ENCODE peak calls at places on chromosomes 2 and 18, in ten cellular contexts. F is transverse colon; L is AML-193; Y is T-cell; T is stimulated activated CD4-positive, alpha-beta T cell treated with anti-CD3 and anti-CD28 coated beads, Interleukin-2, amount 100 ng/mL, for 48 hours; D is mesendoderm; U is activated CD4-positive, alpha-beta T cell treated with anti-CD3 and anti-CD28 coated beads, Interleukin-2, amount 50 U/mL, for 1 hour; E is kidney tubule cell; O is GM23248; A is brain microvascular endothelial cell. R is an unnamed sample.
A peak's percentile ranks its signal among the peaks of the same experiment; 100 is the strongest.

GRCh38 chr2:38743672-38744398 is 7.3 kb downstream of the SRSF7 start:
- DNase-seq in F (no peak), L (no peak), Y (no peak), T (no peak), D (no peak), U (no peak), E (no peak), O (no peak), A (no peak), R (no peak)

GRCh38 chr18:69770206-69770605 is 177.5 kb downstream of the CD226 start:
- DNase-seq in F (no peak), L (no peak), Y (no peak), T (no peak), D (no peak), U (no peak), E (no peak), O (no peak), A (no peak), R (no peak)

GRCh38 chr18:48804856-48805610 is 145.7 kb downstream of the SMAD7 start:
- DNase-seq in F (peak; percentile 5), L (no peak), Y (no peak), T (no peak), D (no peak), U (no peak), E (no peak), O (no peak), A (no peak), R (no peak)

GRCh38 chr2:143151111-143151752 is 22.0 kb downstream of the ARHGAP15 start:
- DNase-seq in F (no peak), L (no peak), Y (no peak), T (no peak), D (no peak), U (no peak), E (no peak), O (no peak), A (no peak), R (no peak)

GRCh38 chr2:119826370-119826961 is 66.7 kb downstream of the PTPN4 start:
- DNase-seq in F (peak; percentile 19), L (peak; percentile 60), Y (peak; percentile 33), T (peak; percentile 13), D (peak; percentile 77), U (peak; percentile 38), E (peak; percentile 41), O (peak; percentile 55), A (peak; percentile 45), R (no peak)

GRCh38 chr2:144659731-144660275 is 139.9 kb upstream of the ZEB2 start:
- DNase-seq in F (no peak), L (peak; percentile 89), Y (peak; percentile 50), T (peak; percentile 6), D (no peak), U (peak; percentile 8), E (peak; percentile 78), O (peak; percentile 94), A (peak; percentile 99), R (peak; percentile 98)

GRCh38 chr18:39846277-39846676 is 2108.8 kb upstream of the PIK3C3 start:
- DNase-seq in F (no peak), L (no peak), Y (no peak), T (no peak), D (no peak), U (no peak), E (no peak), O (peak; percentile 12), A (no peak), R (no peak)

GRCh38 chr2:239667431-239667985 is 266.7 kb upstream of the HDAC4 start:
- DNase-seq in F (no peak), L (no peak), Y (no peak), T (no peak), D (no peak), U (no peak), E (no peak), O (no peak), A (no peak), R (no peak)

GRCh38 chr2:9692392-9693137 is 61.8 kb upstream of the YWHAQ start:
- DNase-seq in F (peak; percentile 33), L (no peak), Y (no peak), T (no peak), D (no peak), U (no peak), E (no peak), O (peak; percentile 94), A (no peak), R (no peak)

GRCh38 chr2:18046558-18046957 is 168.1 kb downstream of the KCNS3 start:
- DNase-seq in F (no peak), L (no peak), Y (no peak), T (no peak), D (no peak), U (no peak), E (peak; percentile 21), O (peak; percentile 62), A (peak; percentile 17), R (no peak)

GRCh38 chr18:7133181-7133580 is 15.6 kb upstream of the LAMA1 start:
- DNase-seq in F (no peak), L (no peak), Y (no peak), T (no peak), D (peak; percentile 42), U (no peak), E (peak; percentile 26), O (peak; percentile 30), A (peak; percentile 38), R (no peak)

GRCh38 chr2:134866498-134867099 is 28.2 kb downstream of the ACMSD start:
- DNase-seq in F (no peak), L (no peak), Y (no peak), T (no peak), D (no peak), U (no peak), E (no peak), O (peak; percentile 67), A (peak; percentile 8), R (no peak)

GRCh38 chr2:168480356-168480755 is 24.3 kb downstream of the CERS6 start:
- DNase-seq in F (no peak), L (no peak), Y (no peak), T (no peak), D (no peak), U (no peak), E (no peak), O (peak; percentile 9), A (no peak), R (no peak)

GRCh38 chr2:96533292-96534073 is 3.1 kb upstream of the ARID5A start:
- DNase-seq in F (peak; percentile 66), L (peak; percentile 39), Y (no peak), T (no peak), D (no peak), U (no peak), E (no peak), O (peak; percentile 93), A (no peak), R (peak; percentile 68)

GRCh38 chr2:67514515-67514914 is 117.4 kb downstream of the ETAA1 start:
- DNase-seq in F (no peak), L (no peak), Y (no peak), T (no peak), D (no peak), U (no peak), E (peak; percentile 23), O (peak; percentile 68), A (no peak), R (no peak)

GRCh38 chr2:213149332-213149875 is 2.0 kb downstream of the IKZF2 start:
- DNase-seq in F (no peak), L (no peak), Y (no peak), T (no peak), D (peak; percentile 13), U (no peak), E (no peak), O (peak; percentile 54), A (no peak), R (no peak)

GRCh38 chr2:130372055-130372832 is 16.4 kb downstream of the PTPN18 start:
- DNase-seq in F (peak; percentile 95), L (peak; percentile 52), Y (peak; percentile 64), T (peak; percentile 76), D (peak; percentile 90), U (peak; percentile 66), E (peak; percentile 88), O (peak; percentile 92), A (peak; percentile 66), R (peak; percentile 77)

GRCh38 chr18:34467059-34467458 is 242.3 kb upstream of the NOL4 start:
- DNase-seq in F (no peak), L (no peak), Y (no peak), T (no peak), D (no peak), U (no peak), E (peak; percentile 85), O (peak; percentile 2), A (no peak), R (no peak)

GRCh38 chr2:144259332-144259731 is 260.6 kb downstream of the ZEB2 start:
- DNase-seq in F (no peak), L (no peak), Y (no peak), T (no peak), D (no peak), U (no peak), E (no peak), O (no peak), A (no peak), R (no peak)

GRCh38 chr18:77297919-77298571 is 48.4 kb downstream of the GALR1 start:
- DNase-seq in F (no peak), L (no peak), Y (no peak), T (no peak), D (no peak), U (no peak), E (no peak), O (no peak), A (no peak), R (no peak)

GRCh38 chr2:203261326-203262159 is 22.7 kb downstream of the CYP20A1 start:
- DNase-seq in F (no peak), L (no peak), Y (no peak), T (no peak), D (peak; percentile 28), U (no peak), E (no peak), O (no peak), A (no peak), R (no peak)

GRCh38 chr2:176085861-176086771 is 2.4 kb upstream of the EVX2 start:
- DNase-seq in F (peak; percentile 49), L (no peak), Y (no peak), T (no peak), D (peak; percentile 72), U (no peak), E (peak; percentile 31), O (peak; percentile 66), A (no peak), R (no peak)

GRCh38 chr18:12890964-12891363 is 6.9 kb upstream of the PTPN2 start:
- DNase-seq in F (no peak), L (no peak), Y (no peak), T (no peak), D (no peak), U (no peak), E (no peak), O (no peak), A (no peak), R (no peak)

GRCh38 chr2:235496239-235496621 is 2.4 kb downstream of the AGAP1 start:
- DNase-seq in F (no peak), L (no peak), Y (no peak), T (no peak), D (peak; percentile 65), U (no peak), E (peak; percentile 81), O (peak; percentile 71), A (peak; percentile 11), R (no peak)

GRCh38 chr2:217732995-217733394 is 269.8 kb downstream of the TNS1 start:
- DNase-seq in F (no peak), L (no peak), Y (no peak), T (no peak), D (no peak), U (no peak), E (no peak), O (peak; percentile 86), A (no peak), R (no peak)

GRCh38 chr2:225670111-225670974 is 270.8 kb downstream of the NYAP2 start:
- DNase-seq in F (no peak), L (no peak), Y (no peak), T (no peak), D (peak; percentile 40), U (no peak), E (peak; percentile 42), O (peak; percentile 73), A (peak; percentile 2), R (no peak)

GRCh38 chr2:96554293-96555145 is 18.0 kb downstream of the ARID5A start:
- DNase-seq in F (peak; percentile 71), L (peak; percentile 48), Y (peak; percentile 60), T (peak; percentile 69), D (peak; percentile 64), U (peak; percentile 71), E (peak; percentile 71), O (peak; percentile 76), A (no peak), R (peak; percentile 68)

R was measured in CD14-positive monocyte.